ENCODE peak calls at places on chromosomes 7 and 10, in nine cellular contexts. One of them, this sample, is unnamed.

GRCh38 chr7:149823631-149824199 is 14.5 kb upstream of the ZNF862 start:
- DNase-seq in K562: no peak
- DNase-seq in lung: no peak
- DNase-seq in Peyer's patch: no peak
- DNase-seq in fibroblast of lung: no peak
- DNase-seq in AG04450: no peak
- DNase-seq in fibroblast of the aortic adventitia: no peak
- DNase-seq in adrenal gland: no peak
- DNase-seq in heart left ventricle: peak; percentile 11
- DNase-seq in this sample: no peak

GRCh38 chr7:33933611-33934281 is 28.4 kb downstream of the BMPER start:
- DNase-seq in K562: no peak
- DNase-seq in lung: no peak
- DNase-seq in Peyer's patch: no peak
- DNase-seq in fibroblast of lung: peak; percentile 53
- DNase-seq in AG04450: no peak
- DNase-seq in fibroblast of the aortic adventitia: peak; percentile 70
- DNase-seq in adrenal gland: no peak
- DNase-seq in heart left ventricle: no peak
- DNase-seq in this sample: peak; percentile 57

GRCh38 chr7:141208539-141208938 is 134.7 kb downstream of the TMEM178B start:
- DNase-seq in K562: no peak
- DNase-seq in lung: peak; percentile 34
- DNase-seq in Peyer's patch: no peak
- DNase-seq in fibroblast of lung: no peak
- DNase-seq in AG04450: no peak
- DNase-seq in fibroblast of the aortic adventitia: no peak
- DNase-seq in adrenal gland: no peak
- DNase-seq in heart left ventricle: no peak
- DNase-seq in this sample: no peak

GRCh38 chr10:62819521-62819920 is 3.4 kb upstream of the EGR2 start:
- DNase-seq in K562: peak; percentile 13
- DNase-seq in lung: no peak
- DNase-seq in Peyer's patch: no peak
- DNase-seq in fibroblast of lung: no peak
- DNase-seq in AG04450: no peak
- DNase-seq in fibroblast of the aortic adventitia: no peak
- DNase-seq in adrenal gland: no peak
- DNase-seq in heart left ventricle: no peak
- DNase-seq in this sample: no peak

GRCh38 chr10:128463991-128464755 is 337.9 kb upstream of the MKI67 start:
- DNase-seq in K562: no peak
- DNase-seq in lung: peak; percentile 46
- DNase-seq in Peyer's patch: peak; percentile 58
- DNase-seq in fibroblast of lung: peak; percentile 1
- DNase-seq in AG04450: peak; percentile 39
- DNase-seq in fibroblast of the aortic adventitia: peak; percentile 14
- DNase-seq in adrenal gland: peak; percentile 69
- DNase-seq in heart left ventricle: no peak
- DNase-seq in this sample: no peak

GRCh38 chr10:63382066-63382465 is 83.7 kb downstream of the JMJD1C start:
- DNase-seq in K562: no peak
- DNase-seq in lung: no peak
- DNase-seq in Peyer's patch: no peak
- DNase-seq in fibroblast of lung: no peak
- DNase-seq in AG04450: no peak
- DNase-seq in fibroblast of the aortic adventitia: no peak
- DNase-seq in adrenal gland: no peak
- DNase-seq in heart left ventricle: no peak
- DNase-seq in this sample: no peak

GRCh38 chr7:106793015-106793651 is 71.9 kb upstream of the PIK3CG start:
- DNase-seq in K562: peak; percentile 61
- DNase-seq in lung: no peak
- DNase-seq in Peyer's patch: no peak
- DNase-seq in fibroblast of lung: peak; percentile 37
- DNase-seq in AG04450: no peak
- DNase-seq in fibroblast of the aortic adventitia: peak; percentile 34
- DNase-seq in adrenal gland: no peak
- DNase-seq in heart left ventricle: no peak
- DNase-seq in this sample: no peak

GRCh38 chr7:43764039-43764789 is 5.7 kb downstream of the BLVRA start:
- DNase-seq in K562: peak; percentile 76
- DNase-seq in lung: peak; percentile 80
- DNase-seq in Peyer's patch: peak; percentile 77
- DNase-seq in fibroblast of lung: no peak
- DNase-seq in AG04450: no peak
- DNase-seq in fibroblast of the aortic adventitia: no peak
- DNase-seq in adrenal gland: no peak
- DNase-seq in heart left ventricle: peak; percentile 44
- DNase-seq in this sample: no peak

GRCh38 chr10:119416855-119417254 is 125.7 kb downstream of the RGS10 start:
- DNase-seq in K562: peak; percentile 72
- DNase-seq in lung: peak; percentile 56
- DNase-seq in Peyer's patch: peak; percentile 89
- DNase-seq in fibroblast of lung: peak; percentile 63
- DNase-seq in AG04450: no peak
- DNase-seq in fibroblast of the aortic adventitia: peak; percentile 62
- DNase-seq in adrenal gland: peak; percentile 55
- DNase-seq in heart left ventricle: peak; percentile 79
- DNase-seq in this sample: no peak

GRCh38 chr7:101536232-101536631 is 92.9 kb downstream of the MYL10 start:
- DNase-seq in K562: no peak
- DNase-seq in lung: no peak
- DNase-seq in Peyer's patch: no peak
- DNase-seq in fibroblast of lung: no peak
- DNase-seq in AG04450: no peak
- DNase-seq in fibroblast of the aortic adventitia: no peak
- DNase-seq in adrenal gland: peak; percentile 57
- DNase-seq in heart left ventricle: peak; percentile 54
- DNase-seq in this sample: no peak

GRCh38 chr10:69473304-69473985 is 22.2 kb downstream of the TSPAN15 start:
- DNase-seq in K562: no peak
- DNase-seq in lung: no peak
- DNase-seq in Peyer's patch: no peak
- DNase-seq in fibroblast of lung: no peak
- DNase-seq in AG04450: no peak
- DNase-seq in fibroblast of the aortic adventitia: no peak
- DNase-seq in adrenal gland: no peak
- DNase-seq in heart left ventricle: no peak
- DNase-seq in this sample: no peak
- H3K4me3 ChIP-seq in K562: no peak overlapping the region
- H3K4me3 ChIP-seq in lung: no peak overlapping the region
- H3K4me3 ChIP-seq in Peyer's patch: no peak overlapping the region
- H3K4me3 ChIP-seq in fibroblast of lung: no peak overlapping the region
- H3K4me3 ChIP-seq in AG04450: no peak overlapping the region
- H3K4me3 ChIP-seq in fibroblast of the aortic adventitia: no peak overlapping the region
- H3K4me3 ChIP-seq in adrenal gland: no peak overlapping the region
- H3K4me3 ChIP-seq in heart left ventricle: no peak overlapping the region
- H3K4me3 ChIP-seq in this sample: no peak overlapping the region

DNA sequence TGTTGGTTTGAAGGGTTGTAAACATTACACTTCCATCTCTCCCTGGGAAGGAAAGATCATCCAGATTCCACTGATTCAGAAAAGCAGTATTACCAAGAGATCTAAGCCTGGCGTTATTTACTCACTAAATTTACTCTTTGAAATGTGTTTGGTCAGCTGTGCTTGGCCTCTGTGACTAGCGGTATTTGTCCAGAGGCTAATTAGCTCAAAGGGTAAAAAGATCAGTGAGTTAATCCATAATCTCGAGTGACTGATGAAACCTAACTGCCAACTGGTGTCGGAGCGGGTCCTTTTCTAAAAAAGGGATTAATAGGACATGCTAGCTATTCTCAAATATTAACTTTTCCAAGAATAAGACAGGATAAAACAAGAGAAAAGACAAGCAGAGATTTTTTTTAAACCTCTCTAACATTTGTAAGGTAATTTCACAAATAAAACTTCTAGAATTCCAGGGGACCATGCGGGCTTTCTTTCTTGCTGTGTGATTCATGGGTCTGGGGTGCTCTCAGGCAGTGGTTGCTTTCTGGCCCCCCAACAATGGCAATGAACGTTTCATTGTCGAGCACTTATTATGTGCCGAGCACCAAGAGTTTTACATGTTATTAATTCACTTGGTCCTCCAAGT is 247.3 kb upstream of the AOAH start:
- DNase-seq in K562: no peak
- DNase-seq in lung: no peak
- DNase-seq in Peyer's patch: no peak
- DNase-seq in fibroblast of lung: no peak
- DNase-seq in AG04450: no peak
- DNase-seq in fibroblast of the aortic adventitia: no peak
- DNase-seq in adrenal gland: no peak
- DNase-seq in heart left ventricle: no peak
- DNase-seq in this sample: no peak
- H3K4me3 ChIP-seq in K562: no peak overlapping the region
- H3K4me3 ChIP-seq in lung: no peak overlapping the region
- H3K4me3 ChIP-seq in Peyer's patch: no peak overlapping the region
- H3K4me3 ChIP-seq in fibroblast of lung: no peak overlapping the region
- H3K4me3 ChIP-seq in AG04450: no peak overlapping the region
- H3K4me3 ChIP-seq in fibroblast of the aortic adventitia: no peak overlapping the region
- H3K4me3 ChIP-seq in adrenal gland: no peak overlapping the region
- H3K4me3 ChIP-seq in heart left ventricle: no peak overlapping the region
- H3K4me3 ChIP-seq in this sample: no peak overlapping the region

GRCh38 chr10:69577268-69578232 is 4.3 kb upstream of the NEUROG3 start:
- DNase-seq in K562: no peak
- DNase-seq in lung: no peak
- DNase-seq in Peyer's patch: no peak
- DNase-seq in fibroblast of lung: no peak
- DNase-seq in AG04450: no peak
- DNase-seq in fibroblast of the aortic adventitia: no peak
- DNase-seq in adrenal gland: no peak
- DNase-seq in heart left ventricle: no peak
- DNase-seq in this sample: no peak

GRCh38 chr10:69583106-69583505 is 9.9 kb upstream of the NEUROG3 start:
- DNase-seq in K562: no peak
- DNase-seq in lung: no peak
- DNase-seq in Peyer's patch: no peak
- DNase-seq in fibroblast of lung: no peak
- DNase-seq in AG04450: no peak
- DNase-seq in fibroblast of the aortic adventitia: no peak
- DNase-seq in adrenal gland: no peak
- DNase-seq in heart left ventricle: no peak
- DNase-seq in this sample: no peak

GRCh38 chr10:69579661-69580060 is 6.4 kb upstream of the NEUROG3 start:
- DNase-seq in K562: no peak
- DNase-seq in lung: no peak
- DNase-seq in Peyer's patch: no peak
- DNase-seq in fibroblast of lung: no peak
- DNase-seq in AG04450: no peak
- DNase-seq in fibroblast of the aortic adventitia: no peak
- DNase-seq in adrenal gland: no peak
- DNase-seq in heart left ventricle: no peak
- DNase-seq in this sample: no peak

GRCh38 chr10:69578508-69578991 is 5.3 kb upstream of the NEUROG3 start:
- DNase-seq in K562: no peak
- DNase-seq in lung: no peak
- DNase-seq in Peyer's patch: no peak
- DNase-seq in fibroblast of lung: no peak
- DNase-seq in AG04450: no peak
- DNase-seq in fibroblast of the aortic adventitia: no peak
- DNase-seq in adrenal gland: no peak
- DNase-seq in heart left ventricle: no peak
- DNase-seq in this sample: no peak

GRCh38 chr10:69580435-69580834 is 7.2 kb upstream of the NEUROG3 start:
- DNase-seq in K562: no peak
- DNase-seq in lung: no peak
- DNase-seq in Peyer's patch: no peak
- DNase-seq in fibroblast of lung: no peak
- DNase-seq in AG04450: no peak
- DNase-seq in fibroblast of the aortic adventitia: no peak
- DNase-seq in adrenal gland: no peak
- DNase-seq in heart left ventricle: no peak
- DNase-seq in this sample: no peak
- H3K4me3 ChIP-seq in K562: no peak overlapping the region
- H3K4me3 ChIP-seq in lung: no peak overlapping the region
- H3K4me3 ChIP-seq in Peyer's patch: no peak overlapping the region
- H3K4me3 ChIP-seq in fibroblast of lung: no peak overlapping the region
- H3K4me3 ChIP-seq in AG04450: no peak overlapping the region
- H3K4me3 ChIP-seq in fibroblast of the aortic adventitia: no peak overlapping the region
- H3K4me3 ChIP-seq in adrenal gland: no peak overlapping the region
- H3K4me3 ChIP-seq in heart left ventricle: no peak overlapping the region
- H3K4me3 ChIP-seq in this sample: no peak overlapping the region

DNA sequence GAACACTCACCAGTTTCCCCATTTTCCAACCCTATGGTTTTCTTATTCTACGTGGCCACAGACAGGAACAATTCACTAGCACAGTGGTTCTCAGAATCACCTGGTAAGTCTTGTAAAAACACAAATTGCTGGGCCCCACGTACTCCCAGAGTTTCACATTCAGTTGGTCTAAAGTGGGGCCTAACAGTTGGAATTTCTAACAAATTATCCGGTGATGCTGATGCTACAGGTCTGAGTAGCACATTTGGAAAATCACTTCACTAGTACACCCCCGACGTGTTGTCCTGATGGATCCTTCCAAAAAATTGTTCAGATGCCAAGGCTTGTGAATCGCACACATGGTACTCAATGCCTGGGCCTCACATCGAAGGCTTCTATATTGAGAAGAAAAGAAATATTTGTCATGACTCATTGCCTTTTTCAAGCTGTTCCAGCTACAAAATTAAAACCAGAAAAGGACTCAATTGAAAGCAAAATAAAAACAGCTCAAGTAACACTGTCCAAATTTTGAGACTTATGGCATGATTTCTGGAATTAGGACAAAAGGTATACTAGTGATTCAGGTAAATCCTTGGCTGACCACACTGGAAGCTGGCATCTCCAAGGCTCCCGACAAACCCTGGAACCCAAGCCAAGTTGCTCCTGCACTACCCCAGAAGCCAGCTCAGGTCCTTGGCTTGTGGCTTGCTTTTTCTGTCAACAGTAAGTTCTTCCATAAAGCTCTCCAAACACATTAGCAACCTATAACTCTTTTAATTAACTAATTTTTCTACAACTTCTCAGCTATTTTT is 12.9 kb upstream of the VIM start:
- DNase-seq in K562: no peak
- DNase-seq in lung: no peak
- DNase-seq in Peyer's patch: no peak
- DNase-seq in fibroblast of lung: peak; percentile 98
- DNase-seq in AG04450: peak; percentile 88
- DNase-seq in fibroblast of the aortic adventitia: peak; percentile 98
- DNase-seq in adrenal gland: no peak
- DNase-seq in heart left ventricle: no peak
- DNase-seq in this sample: peak; percentile 97
- H3K4me3 ChIP-seq in K562: no peak overlapping the region
- H3K4me3 ChIP-seq in lung: no peak overlapping the region
- H3K4me3 ChIP-seq in Peyer's patch: no peak overlapping the region
- H3K4me3 ChIP-seq in fibroblast of lung: peak overlapping the region; percentile 29
- H3K4me3 ChIP-seq in AG04450: peak overlapping the region; percentile 33
- H3K4me3 ChIP-seq in fibroblast of the aortic adventitia: peak overlapping the region; percentile 52
- H3K4me3 ChIP-seq in adrenal gland: no peak overlapping the region
- H3K4me3 ChIP-seq in heart left ventricle: no peak overlapping the region
- H3K4me3 ChIP-seq in this sample: peak overlapping the region; percentile 29

This sample was measured in skeletal muscle cell.